ENCODE peak calls at places on chromosomes 5 and 9, in seven cellular contexts. N, W, U, H, Y, P and G are unnamed samples.

GRCh38 chr9:94767331-94768099 is 41.0 kb downstream of the AOPEP start:
- DNase-seq in H (peak; percentile 22), N (no peak), W (no peak), P (no peak), Y (no peak), U (no peak), G (no peak)

GRCh38 chr5:160293901-160294561 is 18.3 kb downstream of the CCNJL start:
- DNase-seq in W (no peak), Y (no peak), N (peak; percentile 59), U (no peak), H (no peak), P (peak; percentile 17), G (no peak)

GRCh38 chr9:127162567-127163365 is 40.3 kb upstream of the ANGPTL2 start:
- DNase-seq in N (no peak), U (no peak), Y (no peak), W (no peak), H (no peak), P (no peak), G (no peak)

GRCh38 chr5:163760498-163760897 is 255.1 kb downstream of the MAT2B start:
- DNase-seq in N (peak; percentile 48), P (no peak), Y (peak; percentile 18), W (no peak), U (no peak), H (peak; percentile 100), G (no peak)

GRCh38 chr5:176812269-176813259 is 2.2 kb downstream of the UNC5A start:
- DNase-seq in H (no peak), U (peak; percentile 91), N (no peak), P (peak; percentile 49), W (no peak), Y (no peak), G (peak; percentile 75)

GRCh38 chr5:96663608-96664007 is 1.4 kb downstream of the CAST start:
- DNase-seq in W (no peak), U (no peak), Y (no peak), P (no peak), N (no peak), H (no peak), G (no peak)

GRCh38 chr9:2876726-2877125 is 32.8 kb upstream of the PUM3 start:
- DNase-seq in W (no peak), N (no peak), U (no peak), H (no peak), Y (no peak), P (no peak), G (no peak)

GRCh38 chr5:131275996-131276535 is 12.2 kb downstream of the CDC42SE2 start:
- DNase-seq in Y (no peak), P (no peak), U (no peak), W (no peak), N (no peak), H (no peak), G (no peak)

GRCh38 chr9:108041551-108041950 is 552.0 kb upstream of the KLF4 start:
- DNase-seq in W (no peak), U (no peak), H (peak; percentile 48), Y (peak; percentile 77), P (peak; percentile 47), N (peak; percentile 90), G (peak; percentile 35)

GRCh38 chr9:123871781-123872180 is 58.1 kb downstream of the DENND1A start:
- DNase-seq in H (no peak), W (no peak), Y (no peak), U (no peak), P (no peak), N (no peak), G (no peak)

GRCh38 chr5:175718401-175719108 is 60.7 kb downstream of the HRH2 start:
- DNase-seq in Y (peak; percentile 57), P (peak; percentile 42), W (no peak), U (no peak), N (peak; percentile 41), H (no peak), G (no peak)

GRCh38 chr5:33311893-33312292 is 128.9 kb upstream of the TARS1 start:
- DNase-seq in N (peak; percentile 95), W (no peak), U (no peak), H (peak; percentile 93), Y (peak; percentile 96), P (peak; percentile 27), G (no peak)

GRCh38 chr9:98222885-98223640 is 30.6 kb upstream of the CORO2A start:
- DNase-seq in H (peak; percentile 91), P (peak; percentile 79), Y (peak; percentile 85), N (peak; percentile 99), U (no peak), W (no peak), G (peak; percentile 98)

GRCh38 chr5:169421677-169422076 is 120.7 kb upstream of the SLIT3 start:
- DNase-seq in H (peak; percentile 11), Y (no peak), N (no peak), U (no peak), P (no peak), W (no peak), G (no peak)

GRCh38 chr5:94223231-94223630 is 395.2 kb downstream of the KIAA0825 start:
- DNase-seq in U (no peak), Y (no peak), W (no peak), H (no peak), N (no peak), P (no peak), G (no peak)

GRCh38 chr9:34121996-34122395 is 4.5 kb downstream of the DCAF12 start:
- DNase-seq in U (no peak), P (no peak), N (no peak), Y (no peak), H (peak; percentile 16), W (no peak), G (no peak)

GRCh38 chr5:71475788-71476384 is 20.4 kb downstream of the BDP1 start:
- DNase-seq in N (peak; percentile 30), H (peak; percentile 24), W (no peak), U (peak; percentile 57), Y (peak; percentile 37), P (peak; percentile 38), G (no peak)

GRCh38 chr9:32738501-32739172 is 44.7 kb upstream of the TMEM215 start:
- DNase-seq in U (no peak), N (peak; percentile 86), W (no peak), Y (peak; percentile 47), H (no peak), P (peak; percentile 4), G (peak; percentile 41)

GRCh38 chr9:101445353-101446029 is 9.9 kb upstream of the ALDOB start:
- DNase-seq in N (no peak), H (peak; percentile 26), Y (no peak), P (no peak), W (no peak), U (no peak), G (no peak)
- H3K4me3 ChIP-seq in N (no peak overlapping the region), H (no peak overlapping the region), Y (peak overlapping the region; percentile 42), P (peak overlapping the region; percentile 32), W (no peak overlapping the region), U (no peak overlapping the region), G (no peak overlapping the region)

DNA sequence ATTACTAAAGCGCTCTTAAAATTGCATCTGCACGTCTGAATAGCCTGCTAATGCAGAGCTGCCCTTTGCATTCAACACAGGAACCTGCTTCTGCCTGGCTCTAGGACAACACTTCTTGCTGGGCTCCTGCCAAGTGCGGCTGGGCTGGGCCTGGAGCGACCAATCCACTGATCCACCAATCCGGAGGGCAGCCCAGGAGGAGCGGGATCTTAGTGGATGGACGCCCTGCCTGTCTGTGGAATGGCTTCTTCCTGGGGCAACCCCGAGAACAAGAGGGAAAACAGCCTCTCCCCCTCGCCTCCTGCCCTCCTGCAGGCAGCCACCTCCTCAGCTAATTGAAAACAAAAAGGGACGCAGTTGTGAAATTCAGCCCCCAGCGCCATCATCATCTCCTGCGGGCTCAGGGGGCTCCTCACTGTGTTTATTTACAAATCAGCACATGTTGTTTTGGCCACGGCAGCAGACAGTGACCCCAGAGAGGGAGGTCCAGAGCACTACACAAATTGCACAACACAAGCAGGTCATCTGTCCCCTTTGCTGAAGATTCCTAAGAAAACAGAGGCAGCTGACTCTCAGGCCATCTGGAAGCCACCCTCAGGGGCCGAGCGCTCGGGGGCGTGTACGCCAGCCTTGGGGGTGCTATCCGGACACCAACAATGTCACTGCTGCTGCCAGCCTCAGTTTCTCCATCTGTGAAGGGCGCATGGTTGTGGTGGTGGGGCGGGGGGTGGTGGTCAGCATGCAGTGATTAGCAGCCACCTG is 57.3 kb downstream of the GADD45G start:
- DNase-seq in Y (peak; percentile 38), U (peak; percentile 96), P (peak; percentile 87), N (peak; percentile 85), W (peak; percentile 71), H (peak; percentile 94), G (peak; percentile 46)
- H3K4me2 ChIP-seq in Y (no peak overlapping the region), U (peak overlapping the region; percentile 50), P (peak overlapping the region; percentile 82), N (peak overlapping the region; percentile 28), W (peak overlapping the region; percentile 4), H (no peak overlapping the region), G (no peak overlapping the region)

GRCh38 chr5:149851211-149851610 is 93.4 kb downstream of the PDE6A start:
- DNase-seq in U (no peak), H (no peak), W (no peak), N (no peak), P (no peak), Y (no peak), G (no peak)

GRCh38 chr5:149854881-149855280 is 89.7 kb downstream of the PDE6A start:
- DNase-seq in Y (no peak), P (no peak), U (no peak), W (no peak), N (no peak), H (no peak), G (no peak)

GRCh38 chr5:149853701-149854100 is 90.9 kb downstream of the PDE6A start:
- DNase-seq in P (no peak), W (no peak), N (no peak), H (no peak), U (no peak), Y (no peak), G (no peak)

GRCh38 chr5:149855371-149855770 is 89.2 kb downstream of the PDE6A start:
- DNase-seq in H (peak; percentile 45), P (no peak), N (peak; percentile 49), Y (no peak), U (no peak), W (no peak), G (no peak)

DNA sequence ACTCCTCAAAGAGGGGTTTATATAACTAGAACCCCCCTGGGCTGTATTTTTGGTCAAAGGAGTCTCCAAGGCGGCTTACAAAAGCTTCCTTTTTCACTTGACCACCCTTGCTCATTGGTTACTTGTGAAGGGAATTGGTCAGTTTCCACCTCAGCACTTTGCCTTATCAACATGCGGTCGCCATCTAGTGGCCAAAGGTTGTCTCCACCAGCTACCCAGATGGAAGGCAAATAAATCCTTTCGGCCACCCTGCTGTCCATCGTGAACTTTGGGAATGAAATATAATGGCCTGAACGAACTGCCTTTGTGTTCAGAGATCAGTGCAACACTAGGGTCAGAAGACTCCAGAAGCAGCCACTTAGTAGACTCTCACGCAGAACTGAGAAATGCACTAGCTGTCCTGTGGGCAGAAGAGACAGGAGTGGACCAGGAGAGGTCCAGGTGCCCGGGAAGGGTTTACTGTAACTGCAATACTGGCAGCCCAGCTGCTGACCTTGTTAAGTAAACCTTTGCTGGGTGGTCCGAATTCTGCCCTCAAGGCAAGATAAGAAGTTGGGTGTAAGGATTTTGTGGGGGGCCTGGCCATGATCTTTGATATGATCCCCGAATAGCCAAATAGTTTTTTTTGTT is 91.5 kb downstream of the PDE6A start:
- DNase-seq in W (peak; percentile 56), P (peak; percentile 77), N (peak; percentile 49), Y (peak; percentile 87), U (peak; percentile 73), H (peak; percentile 82), G (peak; percentile 50)
- H3K4me1 ChIP-seq in W (no peaks in the 10 kb centered on the region), P (peaks cover 16% of the 10 kb centered on the region), N (peaks cover 12% of the 10 kb centered on the region), Y (peaks cover 7% of the 10 kb centered on the region), U (peaks cover 5% of the 10 kb centered on the region), H (no peaks in the 10 kb centered on the region), G (no peaks in the 10 kb centered on the region)

DNA sequence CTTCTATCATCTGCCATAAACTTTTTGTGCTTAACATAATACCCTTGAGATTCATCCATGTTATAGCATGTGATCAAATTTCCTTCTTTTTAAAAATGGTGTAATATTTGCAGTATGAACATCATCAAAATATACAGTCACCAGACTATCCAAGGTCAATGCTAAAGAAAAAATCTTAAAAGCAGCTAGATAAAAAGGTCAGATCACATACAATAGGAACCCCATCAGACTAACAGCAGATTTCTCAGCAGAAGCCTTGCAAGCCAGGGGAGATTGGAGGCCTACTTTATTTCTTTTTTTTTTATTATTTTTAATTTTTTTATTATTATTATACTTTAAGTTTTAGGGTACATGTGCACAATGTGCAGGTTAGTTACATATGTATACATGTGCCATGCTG is 37.2 kb downstream of the FAM170A start:
- DNase-seq in N (no peak), U (no peak), P (no peak), Y (no peak), W (no peak), H (no peak), G (no peak)
- H3K4me3 ChIP-seq in N (no peak overlapping the region), U (no peak overlapping the region), P (no peak overlapping the region), Y (no peak overlapping the region), W (no peak overlapping the region), H (no peak overlapping the region), G (no peak overlapping the region)